ENCODE peak calls at places on chromosomes 16 and 17, in five cellular contexts. One of them, this sample, is unnamed.

GRCh38 chr16:10694830-10695229 is at the start of gene TEKT5:
- DNase-seq in heart left ventricle: no peak
- DNase-seq in HFFc6: no peak
- DNase-seq in nephron progenitor cell: no peak
- DNase-seq in WTC11: no peak
- DNase-seq in this sample: no peak

GRCh38 chr16:73092236-73092781 is 44.4 kb upstream of the ZFHX3 start:
- DNase-seq in heart left ventricle: no peak
- DNase-seq in HFFc6: no peak
- DNase-seq in nephron progenitor cell: no peak
- DNase-seq in WTC11: no peak
- DNase-seq in this sample: no peak

GRCh38 chr16:52050418-52050817 is 496.5 kb downstream of the TOX3 start:
- DNase-seq in heart left ventricle: no peak
- DNase-seq in HFFc6: no peak
- DNase-seq in nephron progenitor cell: no peak
- DNase-seq in WTC11: no peak
- DNase-seq in this sample: no peak

GRCh38 chr17:75228305-75228704 is 22.8 kb downstream of the NUP85 start:
- DNase-seq in heart left ventricle: no peak
- DNase-seq in HFFc6: no peak
- DNase-seq in nephron progenitor cell: no peak
- DNase-seq in WTC11: no peak
- DNase-seq in this sample: no peak

GRCh38 chr17:28552201-28552999 is at the start of gene UNC119:
- DNase-seq in heart left ventricle: peak
- DNase-seq in HFFc6: peak
- DNase-seq in nephron progenitor cell: peak
- DNase-seq in WTC11: peak
- DNase-seq in this sample: peak

GRCh38 chr16:8402981-8403853 is 187.1 kb downstream of the TMEM114 start:
- DNase-seq in heart left ventricle: no peak
- DNase-seq in HFFc6: no peak
- DNase-seq in nephron progenitor cell: no peak
- DNase-seq in WTC11: no peak
- DNase-seq in this sample: no peak

GRCh38 chr17:31369266-31369665 is 22.2 kb upstream of the RAB11FIP4 start:
- DNase-seq in heart left ventricle: no peak
- DNase-seq in HFFc6: no peak
- DNase-seq in nephron progenitor cell: no peak
- DNase-seq in WTC11: no peak
- DNase-seq in this sample: no peak

GRCh38 chr17:16027708-16028584 is 28.3 kb downstream of the TTC19 start:
- DNase-seq in heart left ventricle: no peak
- DNase-seq in HFFc6: peak
- DNase-seq in nephron progenitor cell: no peak
- DNase-seq in WTC11: no peak
- DNase-seq in this sample: peak

GRCh38 chr17:49213399-49213798 is 2.9 kb downstream of the ABI3 start:
- DNase-seq in heart left ventricle: no peak
- DNase-seq in HFFc6: no peak
- DNase-seq in nephron progenitor cell: no peak
- DNase-seq in WTC11: no peak
- DNase-seq in this sample: no peak

GRCh38 chr16:67842509-67843342 is 606 bp downstream of the THAP11 start:
- DNase-seq in heart left ventricle: peak
- DNase-seq in HFFc6: peak
- DNase-seq in nephron progenitor cell: peak
- DNase-seq in WTC11: peak
- DNase-seq in this sample: peak

GRCh38 chr17:71963341-71963740 is 157.5 kb upstream of the SOX9 start:
- DNase-seq in heart left ventricle: no peak
- DNase-seq in HFFc6: no peak
- DNase-seq in nephron progenitor cell: no peak
- DNase-seq in WTC11: no peak
- DNase-seq in this sample: no peak

GRCh38 chr16:55408656-55409055 is 70.3 kb upstream of the MMP2 start:
- DNase-seq in heart left ventricle: no peak
- DNase-seq in HFFc6: no peak
- DNase-seq in nephron progenitor cell: no peak
- DNase-seq in WTC11: no peak
- DNase-seq in this sample: no peak

GRCh38 chr17:3033741-3034577 is 29.4 kb downstream of the OR1D5 start:
- DNase-seq in heart left ventricle: no peak
- DNase-seq in HFFc6: no peak
- DNase-seq in nephron progenitor cell: no peak
- DNase-seq in WTC11: no peak
- DNase-seq in this sample: no peak

GRCh38 chr16:49600541-49600940 is 226.9 kb downstream of the C16orf78 start:
- DNase-seq in heart left ventricle: no peak
- DNase-seq in HFFc6: no peak
- DNase-seq in nephron progenitor cell: peak
- DNase-seq in WTC11: no peak
- DNase-seq in this sample: no peak

GRCh38 chr17:63490321-63490720 is 13.5 kb downstream of the ACE start:
- DNase-seq in heart left ventricle: peak
- DNase-seq in HFFc6: no peak
- DNase-seq in nephron progenitor cell: no peak
- DNase-seq in WTC11: no peak
- DNase-seq in this sample: no peak

GRCh38 chr16:85720319-85720637 is 30.6 kb downstream of the C16orf74 start:
- DNase-seq in heart left ventricle: no peak
- DNase-seq in HFFc6: peak
- DNase-seq in nephron progenitor cell: no peak
- DNase-seq in WTC11: no peak
- DNase-seq in this sample: no peak

GRCh38 chr16:77499373-77500285 is 64.8 kb upstream of the ADAMTS18 start:
- DNase-seq in heart left ventricle: no peak
- DNase-seq in HFFc6: no peak
- DNase-seq in nephron progenitor cell: peak
- DNase-seq in WTC11: peak
- DNase-seq in this sample: no peak

GRCh38 chr17:70394833-70395232 is 225.5 kb downstream of the KCNJ2 start:
- DNase-seq in heart left ventricle: no peak
- DNase-seq in HFFc6: no peak
- DNase-seq in nephron progenitor cell: no peak
- DNase-seq in WTC11: no peak
- DNase-seq in this sample: no peak

GRCh38 chr16:67110136-67110847 is 551 bp downstream of the PHAF1 start:
- DNase-seq in heart left ventricle: no peak
- DNase-seq in HFFc6: no peak
- DNase-seq in nephron progenitor cell: no peak
- DNase-seq in WTC11: peak
- DNase-seq in this sample: peak

GRCh38 chr16:4184038-4184702 is 57.7 kb downstream of the SRL start:
- DNase-seq in heart left ventricle: peak
- DNase-seq in HFFc6: no peak
- DNase-seq in nephron progenitor cell: no peak
- DNase-seq in WTC11: no peak
- DNase-seq in this sample: no peak

GRCh38 chr17:42246515-42246914 is 29.7 kb downstream of the STAT5B start:
- DNase-seq in heart left ventricle: no peak
- DNase-seq in HFFc6: no peak
- DNase-seq in nephron progenitor cell: no peak
- DNase-seq in WTC11: no peak
- DNase-seq in this sample: no peak

GRCh38 chr17:58233547-58233946 is 4.8 kb upstream of the LPO start:
- DNase-seq in heart left ventricle: no peak
- DNase-seq in HFFc6: no peak
- DNase-seq in nephron progenitor cell: no peak
- DNase-seq in WTC11: no peak
- DNase-seq in this sample: peak

GRCh38 chr17:58235821-58236220 is 2.6 kb upstream of the LPO start:
- DNase-seq in heart left ventricle: no peak
- DNase-seq in HFFc6: no peak
- DNase-seq in nephron progenitor cell: no peak
- DNase-seq in WTC11: no peak
- DNase-seq in this sample: no peak

GRCh38 chr17:58229881-58230280 is 8.5 kb upstream of the LPO start:
- DNase-seq in heart left ventricle: no peak
- DNase-seq in HFFc6: no peak
- DNase-seq in nephron progenitor cell: no peak
- DNase-seq in WTC11: no peak
- DNase-seq in this sample: no peak

GRCh38 chr17:58231644-58232043 is 6.7 kb upstream of the LPO start:
- DNase-seq in heart left ventricle: no peak
- DNase-seq in HFFc6: peak
- DNase-seq in nephron progenitor cell: no peak
- DNase-seq in WTC11: no peak
- DNase-seq in this sample: no peak

DNA sequence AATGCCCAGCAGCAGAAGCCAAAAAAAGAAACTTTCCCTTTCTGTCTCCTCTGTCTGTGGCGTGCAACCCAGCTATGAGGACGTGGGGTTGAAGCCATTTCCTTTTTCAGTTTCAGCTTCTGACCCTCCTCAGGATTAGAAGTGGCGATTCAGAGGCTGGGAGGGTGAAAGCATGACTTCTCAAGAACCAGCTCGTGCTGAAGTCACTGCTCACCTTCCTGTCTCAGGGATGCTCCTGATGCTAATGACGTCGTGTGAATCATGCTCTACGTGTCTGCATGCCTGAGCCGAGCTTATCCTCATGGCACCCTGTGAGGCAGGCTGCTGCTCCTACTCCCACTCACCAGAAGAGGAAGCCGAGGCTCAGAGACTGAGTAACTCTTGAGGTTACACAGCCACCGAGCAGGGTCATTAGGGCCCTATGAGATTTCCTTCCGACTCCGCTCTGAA is 5.7 kb upstream of the LPO start:
- DNase-seq in heart left ventricle: no peak
- DNase-seq in HFFc6: peak
- DNase-seq in nephron progenitor cell: no peak
- DNase-seq in WTC11: peak
- DNase-seq in this sample: peak
- TF ChIP-seq CTCF in heart left ventricle: no peak
- TF ChIP-seq CTCF in HFFc6: no peak
- TF ChIP-seq CTCF in nephron progenitor cell: no peak
- TF ChIP-seq CTCF in WTC11: no peak
- TF ChIP-seq CTCF in this sample: no peak

GRCh38 chr17:59558039-59558438 is 7.4 kb upstream of the DHX40 start:
- DNase-seq in heart left ventricle: no peak
- DNase-seq in HFFc6: no peak
- DNase-seq in nephron progenitor cell: no peak
- DNase-seq in WTC11: no peak
- DNase-seq in this sample: no peak

GRCh38 chr17:59561042-59561441 is 4.4 kb upstream of the DHX40 start:
- DNase-seq in heart left ventricle: no peak
- DNase-seq in HFFc6: peak
- DNase-seq in nephron progenitor cell: no peak
- DNase-seq in WTC11: no peak
- DNase-seq in this sample: peak

DNA sequence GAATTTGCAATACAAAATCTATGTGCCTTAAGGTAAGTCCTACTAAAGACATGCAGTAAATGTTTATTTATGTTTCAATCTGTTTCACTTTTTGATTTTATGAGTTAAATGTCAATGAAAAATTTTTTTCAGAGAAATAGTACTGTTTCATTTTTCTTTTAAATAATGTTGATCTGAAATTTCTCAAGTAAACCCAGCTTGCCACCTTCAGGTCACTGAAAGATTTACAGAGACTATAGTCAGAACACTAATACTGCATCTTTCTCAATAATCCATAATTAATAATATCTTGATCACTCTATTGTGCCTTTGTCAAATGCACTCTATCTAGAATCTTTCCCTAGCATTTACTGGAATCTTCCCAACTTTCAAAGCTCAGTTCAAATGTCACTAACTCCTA is 6.5 kb upstream of the DHX40 start:
- DNase-seq in heart left ventricle: no peak
- DNase-seq in HFFc6: no peak
- DNase-seq in nephron progenitor cell: no peak
- DNase-seq in WTC11: no peak
- DNase-seq in this sample: no peak
- TF ChIP-seq CTCF in heart left ventricle: peak
- TF ChIP-seq CTCF in HFFc6: peak
- TF ChIP-seq CTCF in nephron progenitor cell: no peak
- TF ChIP-seq CTCF in WTC11: no peak
- TF ChIP-seq CTCF in this sample: no peak

DNA sequence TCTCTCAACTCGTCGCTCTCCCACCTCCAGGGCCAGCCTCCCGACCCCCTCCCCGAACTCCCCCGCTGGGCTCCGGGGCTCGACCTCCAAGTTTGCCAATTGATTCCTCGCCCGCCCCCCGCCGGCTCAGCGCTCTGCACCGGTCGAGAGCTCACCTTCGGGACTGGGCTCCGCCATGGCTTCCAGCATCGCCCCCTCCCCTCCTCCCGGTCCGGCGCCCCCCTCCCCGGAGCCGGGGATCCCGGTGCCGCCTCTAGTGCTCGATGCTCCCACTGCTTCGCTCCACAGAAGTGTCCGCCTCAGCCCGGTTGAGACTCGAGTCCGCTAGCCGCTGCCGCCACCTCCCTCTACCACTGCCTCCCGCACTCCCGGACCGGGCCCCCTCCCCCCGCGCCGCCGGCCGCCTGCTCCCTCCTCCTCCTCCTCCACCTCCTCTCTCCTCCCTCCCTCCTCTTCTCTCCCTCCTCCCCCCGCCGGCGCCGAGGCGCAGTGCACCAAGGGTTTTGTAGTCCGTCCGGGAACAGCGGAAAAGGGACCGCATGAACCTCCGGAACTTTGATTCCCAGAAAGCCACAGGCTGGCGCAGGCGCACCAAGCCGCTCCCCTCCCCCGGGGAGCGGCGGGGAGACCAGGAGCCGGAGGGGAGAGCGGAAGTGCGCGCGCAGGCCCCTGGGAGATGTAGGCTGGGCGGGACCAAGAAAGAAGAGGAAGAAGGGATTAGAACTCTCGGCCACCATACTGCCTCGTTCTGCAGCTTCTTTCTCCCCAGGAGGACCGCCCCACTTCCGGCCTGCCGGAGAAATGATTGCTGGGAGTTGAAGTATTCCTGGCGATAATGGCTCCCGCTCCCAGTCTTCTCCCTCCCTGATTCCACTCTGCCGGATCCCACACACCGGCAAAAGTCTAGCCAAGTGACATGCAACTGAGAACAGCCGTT is at the start of gene PHF23:
- DNase-seq in heart left ventricle: peak
- DNase-seq in HFFc6: peak
- DNase-seq in nephron progenitor cell: peak
- DNase-seq in WTC11: peak
- DNase-seq in this sample: peak
- TF ChIP-seq CTCF in heart left ventricle: no peak
- TF ChIP-seq CTCF in HFFc6: peak
- TF ChIP-seq CTCF in nephron progenitor cell: no peak
- TF ChIP-seq CTCF in WTC11: no peak
- TF ChIP-seq CTCF in this sample: no peak

DNA sequence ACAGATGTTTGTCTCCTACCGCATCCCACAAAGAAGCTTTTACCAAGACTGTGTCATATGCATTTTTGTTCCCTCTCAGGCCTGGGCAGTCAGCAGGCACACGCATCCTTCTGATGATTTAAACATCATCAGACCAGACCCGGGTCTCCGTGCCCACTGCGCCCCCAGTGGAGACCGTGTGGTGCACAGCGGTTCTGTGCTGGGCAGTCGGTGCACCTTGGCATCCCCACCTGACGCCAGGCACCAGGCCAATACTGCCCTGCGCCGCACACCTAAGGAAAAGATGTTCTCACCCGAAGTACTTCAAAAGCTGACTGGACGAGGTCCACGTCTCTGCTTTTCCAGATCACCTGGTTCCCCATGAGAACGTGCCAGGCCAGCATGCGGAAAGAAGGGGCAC is 10.6 kb upstream of the PLD6 start:
- DNase-seq in heart left ventricle: no peak
- DNase-seq in HFFc6: no peak
- DNase-seq in nephron progenitor cell: no peak
- DNase-seq in WTC11: no peak
- DNase-seq in this sample: no peak
- TF ChIP-seq CTCF in heart left ventricle: no peak
- TF ChIP-seq CTCF in HFFc6: no peak
- TF ChIP-seq CTCF in nephron progenitor cell: no peak
- TF ChIP-seq CTCF in WTC11: peak
- TF ChIP-seq CTCF in this sample: no peak

GRCh38 chr17:34750004-34750403 is 170.6 kb downstream of the TMEM132E start:
- DNase-seq in heart left ventricle: no peak
- DNase-seq in HFFc6: no peak
- DNase-seq in nephron progenitor cell: no peak
- DNase-seq in WTC11: no peak
- DNase-seq in this sample: no peak
- TF ChIP-seq CTCF in heart left ventricle: no peak
- TF ChIP-seq CTCF in HFFc6: no peak
- TF ChIP-seq CTCF in nephron progenitor cell: no peak
- TF ChIP-seq CTCF in WTC11: no peak
- TF ChIP-seq CTCF in this sample: no peak

This sample was measured in GM20000.